ENCODE peak calls at places on chromosomes 7 and 10, in four cellular contexts. R, C, S and I are unnamed samples.
A peak's percentile ranks its signal among the peaks of the same experiment; 100 is the strongest.

GRCh38 chr10:47336387-47337134 is 11.6 kb upstream of the RBP3 start:
- DNase-seq in R (no peak), C (peak; percentile 43), S (no peak), I (no peak)

GRCh38 chr7:44273681-44274622 is 51.4 kb downstream of the CAMK2B start:
- DNase-seq in R (no peak), C (no peak), S (no peak), I (no peak)

GRCh38 chr10:28375399-28376354 is 72.8 kb upstream of the MPP7 start:
- DNase-seq in R (no peak), C (no peak), S (no peak), I (no peak)

GRCh38 chr10:114925675-114926204 is 12.3 kb upstream of the TRUB1 start:
- DNase-seq in R (no peak), C (no peak), S (no peak), I (no peak)

GRCh38 chr7:146146866-146147265 is 30.3 kb downstream of the CNTNAP2 start:
- DNase-seq in R (no peak), C (no peak), S (no peak), I (no peak)

GRCh38 chr10:71736570-71737355 is 17.2 kb upstream of the C10orf105 start:
- DNase-seq in R (no peak), C (no peak), S (no peak), I (no peak)

GRCh38 chr7:99027841-99028240 is 116.1 kb downstream of the SMURF1 start:
- DNase-seq in R (no peak), C (no peak), S (no peak), I (no peak)

GRCh38 chr10:97499561-97500296 is 1.0 kb downstream of the UBTD1 start:
- DNase-seq in R (no peak), C (no peak), S (no peak), I (no peak)

GRCh38 chr7:1461640-1462375 is 2.5 kb upstream of the MICALL2 start:
- DNase-seq in R (no peak), C (no peak), S (no peak), I (no peak)

GRCh38 chr10:43322769-43323168 is 48.7 kb upstream of the FXYD4 start:
- DNase-seq in R (no peak), C (peak; percentile 95), S (peak; percentile 99), I (no peak)

GRCh38 chr10:85548038-85548437 is 818.6 kb downstream of the GRID1 start:
- DNase-seq in R (peak; percentile 35), C (no peak), S (no peak), I (peak; percentile 16)

GRCh38 chr7:140084972-140085371 is 22.2 kb upstream of the PARP12 start:
- DNase-seq in R (peak; percentile 72), C (peak; percentile 48), S (no peak), I (no peak)

GRCh38 chr10:14586901-14587300 is 187.8 kb downstream of the FAM107B start:
- DNase-seq in R (no peak), C (no peak), S (no peak), I (no peak)

GRCh38 chr7:85529197-85529596 is 342.3 kb upstream of the SEMA3D start:
- DNase-seq in R (no peak), C (no peak), S (no peak), I (no peak)

GRCh38 chr7:139972000-139972399 is 90.8 kb downstream of the PARP12 start:
- DNase-seq in R (no peak), C (no peak), S (no peak), I (no peak)

GRCh38 chr7:47143344-47143743 is 438.6 kb downstream of the TNS3 start:
- DNase-seq in R (no peak), C (no peak), S (no peak), I (no peak)

GRCh38 chr10:104681485-104681884 is 40.4 kb downstream of the SORCS3 start:
- DNase-seq in R (no peak), C (no peak), S (no peak), I (no peak)

GRCh38 chr7:23472974-23473847 is 2.9 kb upstream of the IGF2BP3 start:
- DNase-seq in R (no peak), C (no peak), S (no peak), I (peak; percentile 32)

GRCh38 chr10:71852335-71852937 is 1.4 kb upstream of the PSAP start:
- DNase-seq in R (no peak), C (no peak), S (no peak), I (no peak)

GRCh38 chr10:13528875-13529713 is at the start of gene BEND7:
- DNase-seq in R (no peak), C (peak; percentile 95), S (peak; percentile 32), I (no peak)

GRCh38 chr7:157596026-157596425 is 259.2 kb downstream of the DNAJB6 start:
- DNase-seq in R (no peak), C (no peak), S (no peak), I (no peak)

GRCh38 chr10:69075431-69075830 is 12.5 kb upstream of the SRGN start:
- DNase-seq in R (no peak), C (no peak), S (no peak), I (no peak)

GRCh38 chr7:106165328-106165727 is 53.2 kb upstream of the SYPL1 start:
- DNase-seq in R (no peak), C (no peak), S (no peak), I (no peak)

GRCh38 chr7:27897441-27897847 is 157.5 kb downstream of the TAX1BP1 start:
- DNase-seq in R (no peak), C (no peak), S (no peak), I (no peak)

GRCh38 chr7:27895553-27895952 is 155.6 kb downstream of the TAX1BP1 start:
- DNase-seq in R (no peak), C (no peak), S (no peak), I (no peak)

GRCh38 chr7:27898735-27899134 is 158.8 kb downstream of the TAX1BP1 start:
- DNase-seq in R (no peak), C (no peak), S (no peak), I (no peak)

GRCh38 chr7:27899601-27900000 is 159.6 kb downstream of the TAX1BP1 start:
- DNase-seq in R (no peak), C (no peak), S (no peak), I (no peak)

GRCh38 chr7:27897001-27897400 is 157.0 kb downstream of the TAX1BP1 start:
- DNase-seq in R (no peak), C (no peak), S (no peak), I (no peak)
- TF ChIP-seq ETV6 in R (no peak), C (no peak), S (no peak), I (no peak)

GRCh38 chr10:87664276-87664687 is 4.6 kb downstream of the PAPSS2 start:
- DNase-seq in R (no peak), C (no peak), S (no peak), I (no peak)

GRCh38 chr10:87659571-87660483 is at the start of gene PAPSS2:
- DNase-seq in R (no peak), C (no peak), S (peak; percentile 71), I (no peak)

GRCh38 chr10:87658858-87659555 is 671 bp upstream of the PAPSS2 start:
- DNase-seq in R (no peak), C (no peak), S (peak; percentile 32), I (no peak)

GRCh38 chr10:87660484-87661133 is 931 bp downstream of the PAPSS2 start:
- DNase-seq in R (no peak), C (no peak), S (no peak), I (no peak)

GRCh38 chr10:87661861-87662785 is 2.4 kb downstream of the PAPSS2 start:
- DNase-seq in R (no peak), C (no peak), S (no peak), I (no peak)
- TF ChIP-seq ETV6 in R (no peak), C (no peak), S (no peak), I (no peak)

DNA sequence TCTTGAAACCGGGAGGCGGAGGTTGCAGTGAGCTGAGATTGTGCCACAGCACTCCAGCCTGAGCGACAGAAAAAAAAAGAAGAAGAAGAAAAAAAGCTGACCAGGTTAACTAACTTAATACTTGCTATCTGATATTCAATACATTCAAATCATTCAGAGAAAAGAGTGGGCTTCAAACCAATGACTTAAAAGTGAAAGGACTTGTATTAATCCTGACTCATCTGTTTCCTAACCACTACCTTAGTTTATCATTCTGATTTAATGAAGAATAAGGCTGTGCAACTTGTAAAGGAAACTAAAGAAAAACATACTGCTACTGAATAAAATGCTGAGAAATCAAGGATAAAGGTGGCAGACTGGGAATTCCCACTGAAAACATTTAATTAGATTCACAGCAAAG is 128.4 kb downstream of the NRBF2 start:
- DNase-seq in R (no peak), C (no peak), S (no peak), I (no peak)
- TF ChIP-seq ETV6 in R (no peak), C (no peak), S (no peak), I (no peak)

GRCh38 chr7:138608292-138608691 is 92.9 kb downstream of the SVOPL start:
- DNase-seq in R (peak; percentile 2), C (no peak), S (no peak), I (no peak)
- TF ChIP-seq ETV6 in R (no peak), C (no peak), S (no peak), I (no peak)

GRCh38 chr7:138127996-138128395 is 51.7 kb downstream of the AKR1D1 start:
- DNase-seq in R (no peak), C (no peak), S (no peak), I (no peak)
- TF ChIP-seq ETV6 in R (no peak), C (no peak), S (no peak), I (no peak)

DNA sequence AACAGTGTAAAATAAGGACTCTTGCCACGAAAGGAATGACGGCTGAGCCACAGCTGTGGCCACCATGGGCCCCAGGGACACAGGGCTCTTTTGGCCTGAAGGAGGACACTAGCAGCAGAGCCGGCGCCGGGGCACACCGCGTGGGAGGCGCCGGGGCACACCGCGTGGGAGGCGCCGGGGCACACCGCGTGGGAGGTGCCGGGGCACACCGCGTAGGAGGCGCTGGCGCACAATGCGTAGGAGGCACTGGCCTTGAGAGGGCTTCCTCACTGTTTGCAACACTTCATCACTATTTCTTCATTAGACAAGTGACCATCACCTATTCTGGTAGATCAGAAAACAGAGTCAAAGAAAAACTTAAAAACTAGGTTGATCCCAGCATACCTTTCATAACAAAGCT is 23.4 kb downstream of the ESYT2 start:
- DNase-seq in R (no peak), C (no peak), S (no peak), I (no peak)
- TF ChIP-seq ETV6 in R (no peak), C (no peak), S (no peak), I (no peak)